ENCODE peak calls at places on chromosomes 13 and 19, in eight cellular contexts. Q is AG09319; T is NCI-H1417; A is left colon; I is head of caudate nucleus; D is natural killer cell; J is stimulated activated CD4-positive, alpha-beta T cell treated with anti-CD3 and anti-CD28 coated beads, Interleukin-4, amount 100 ng/mL, for 4 hours; Y is uterus. G is an unnamed sample.

GRCh38 chr13:96992633-96993032 is 1.6 kb downstream of the OXGR1 start:
- DNase-seq in Q (no peak), T (no peak), A (no peak), I (no peak), D (no peak), J (no peak), Y (no peak), G (no peak)

GRCh38 chr13:113804703-113805430 is 45.8 kb downstream of the TMEM255B start:
- DNase-seq in Q (no peak), T (no peak), A (no peak), I (no peak), D (no peak), J (no peak), Y (no peak), G (no peak)

GRCh38 chr19:54218960-54219661 is 3.7 kb downstream of the LILRB3 start:
- DNase-seq in Q (no peak), T (no peak), A (peak; percentile 21), I (no peak), D (no peak), J (no peak), Y (no peak), G (no peak)

GRCh38 chr19:49390131-49390977 is 2.3 kb downstream of the KASH5 start:
- DNase-seq in Q (no peak), T (no peak), A (no peak), I (no peak), D (no peak), J (no peak), Y (no peak), G (no peak)

GRCh38 chr13:34942732-34943674 is 933 bp downstream of the NBEA start:
- DNase-seq in Q (no peak), T (peak; percentile 59), A (peak; percentile 25), I (peak; percentile 43), D (no peak), J (no peak), Y (peak; percentile 18), G (peak; percentile 11)

GRCh38 chr19:14494910-14495677 is 833 bp downstream of the GIPC1 start:
- DNase-seq in Q (no peak), T (no peak), A (no peak), I (no peak), D (no peak), J (no peak), Y (no peak), G (no peak)

GRCh38 chr13:27038323-27038722 is 133.3 kb downstream of the USP12 start:
- DNase-seq in Q (no peak), T (no peak), A (no peak), I (no peak), D (no peak), J (no peak), Y (no peak), G (no peak)

GRCh38 chr13:33114146-33114545 is 97.9 kb downstream of the KL start:
- DNase-seq in Q (no peak), T (no peak), A (no peak), I (no peak), D (no peak), J (no peak), Y (no peak), G (no peak)

GRCh38 chr13:29903524-29903923 is 53.1 kb upstream of the UBL3 start:
- DNase-seq in Q (no peak), T (peak; percentile 0), A (peak; percentile 50), I (no peak), D (no peak), J (no peak), Y (no peak), G (no peak)